ENCODE peak calls at places on chromosomes 3 and 15, in five cellular contexts. B is esophagus muscularis mucosa, O is OCI-LY7, X is breast epithelium, H is HepG2. S is an unnamed sample.
A peak's percentile ranks its signal among the peaks of the same experiment; 100 is the strongest.

GRCh38 chr3:120057626-120058025 is 36.6 kb downstream of the GSK3B start:
- DNase-seq in X (no peak), B (no peak), O (no peak), H (no peak), S (no peak)

GRCh38 chr3:141578197-141578596 is 91.4 kb downstream of the RASA2 start:
- DNase-seq in H (no peak), X (no peak), B (no peak), O (no peak), S (no peak)

GRCh38 chr15:61530769-61531168 is 301.7 kb upstream of the RORA start:
- DNase-seq in H (no peak), O (no peak), B (no peak), X (no peak), S (no peak)

GRCh38 chr3:30604566-30604965 is 1.8 kb upstream of the TGFBR2 start:
- DNase-seq in X (no peak), B (no peak), H (no peak), O (no peak), S (no peak)

GRCh38 chr3:46359748-46360509 is 6.0 kb downstream of the CCR2 start:
- DNase-seq in X (no peak), O (no peak), H (no peak), B (no peak), S (no peak)

GRCh38 chr3:138068579-138069174 is 46.7 kb downstream of the DZIP1L start:
- DNase-seq in B (no peak), O (peak; percentile 73), H (peak; percentile 53), X (peak; percentile 73), S (peak; percentile 81)

GRCh38 chr15:48331796-48332641 is 790 bp downstream of the DUT start:
- DNase-seq in H (peak; percentile 21), X (peak; percentile 68), B (no peak), O (peak; percentile 85), S (peak; percentile 75)

GRCh38 chr3:182843478-182843877 is 50.2 kb downstream of the ATP11B start:
- DNase-seq in H (no peak), X (no peak), B (no peak), O (no peak), S (no peak)

GRCh38 chr3:46710671-46711295 is 6.9 kb downstream of the PRSS50 start:
- DNase-seq in H (no peak), X (peak; percentile 7), B (no peak), O (no peak), S (peak; percentile 17)

GRCh38 chr15:60091150-60091549 is 87.0 kb downstream of the FOXB1 start:
- DNase-seq in X (no peak), H (peak; percentile 51), O (no peak), B (no peak), S (peak; percentile 87)

GRCh38 chr3:183664913-183665381 is 29.5 kb downstream of the KLHL24 start:
- DNase-seq in H (no peak), B (no peak), X (no peak), O (no peak), S (no peak)

GRCh38 chr15:85356276-85356675 is 24.1 kb upstream of the AKAP13 start:
- DNase-seq in X (no peak), H (no peak), B (no peak), O (no peak), S (no peak)

GRCh38 chr3:170499562-170500156 is 81.0 kb downstream of the CLDN11 start:
- DNase-seq in X (no peak), H (peak; percentile 79), B (no peak), O (peak; percentile 25), S (peak; percentile 75)

GRCh38 chr3:106086636-106087035 is 217.8 kb upstream of the CBLB start:
- DNase-seq in O (no peak), X (no peak), B (no peak), H (no peak), S (no peak)

GRCh38 chr15:85398822-85399221 is 18.4 kb downstream of the AKAP13 start:
- DNase-seq in B (no peak), O (no peak), H (no peak), X (no peak), S (no peak)

GRCh38 chr15:48170981-48171380 is 7.1 kb downstream of the MYEF2 start:
- DNase-seq in O (no peak), B (no peak), H (peak; percentile 11), X (no peak), S (no peak)

GRCh38 chr3:181629029-181629428 is 82.7 kb upstream of the SOX2 start:
- DNase-seq in H (no peak), O (no peak), B (no peak), X (no peak), S (no peak)

GRCh38 chr3:53162672-53163458 is 1.9 kb downstream of the PRKCD start:
- DNase-seq in H (no peak), O (peak; percentile 23), X (no peak), B (no peak), S (no peak)

GRCh38 chr3:163878396-163878795 is 1199.9 kb downstream of the SI start:
- DNase-seq in B (no peak), O (peak; percentile 2), X (no peak), H (no peak), S (no peak)

GRCh38 chr15:68368731-68369435 is 63.1 kb downstream of the ITGA11 start:
- DNase-seq in H (no peak), B (no peak), X (no peak), O (no peak), S (no peak)

GRCh38 chr15:83446904-83447708 is at the start of gene SH3GL3:
- DNase-seq in O (no peak), B (peak; percentile 95), X (peak; percentile 74), H (no peak), S (peak; percentile 69)

GRCh38 chr15:23877502-23878412 is 190.7 kb upstream of the NDN start:
- DNase-seq in X (no peak), B (no peak), H (peak; percentile 50), O (no peak), S (peak; percentile 67)

GRCh38 chr3:169244119-169244864 is 419.2 kb downstream of the MECOM start:
- DNase-seq in X (no peak), B (no peak), O (no peak), H (no peak), S (no peak)

GRCh38 chr3:43001094-43001553 is 22.0 kb downstream of the GASK1A start:
- DNase-seq in B (peak; percentile 98), H (peak; percentile 77), X (peak; percentile 77), O (no peak), S (peak; percentile 91)

GRCh38 chr3:58176185-58176530 is 34.6 kb downstream of the DNASE1L3 start:
- DNase-seq in O (no peak), B (no peak), X (no peak), H (no peak), S (no peak)

GRCh38 chr3:194375473-194375872 is 5.9 kb upstream of the LRRC15 start:
- DNase-seq in O (no peak), H (no peak), X (no peak), B (no peak), S (no peak)

GRCh38 chr3:15298504-15298903 is 33.9 kb downstream of the SH3BP5 start:
- DNase-seq in O (no peak), X (no peak), H (no peak), B (no peak), S (no peak)
- H3K4me1 ChIP-seq in O (peaks cover 24% of the 10 kb centered on the region), X (peaks cover 1% of the 10 kb centered on the region), H (no peaks in the 10 kb centered on the region), B (peaks cover 29% of the 10 kb centered on the region), S (no peaks in the 10 kb centered on the region)

GRCh38 chr3:187361835-187362234 is 6.3 kb upstream of the RTP4 start:
- DNase-seq in O (no peak), X (no peak), H (no peak), B (no peak), S (no peak)
- H3K27ac ChIP-seq in O (no peak overlapping the region), X (no peak overlapping the region), H (no peak overlapping the region), B (no peak overlapping the region), S (no peak overlapping the region)

GRCh38 chr15:66735909-66736305 is 33.9 kb downstream of the SMAD6 start:
- DNase-seq in B (no peak), O (no peak), H (no peak), X (no peak), S (peak; percentile 22)
- H3K4me1 ChIP-seq in B (peaks cover 30% of the 10 kb centered on the region), O (no peaks in the 10 kb centered on the region), H (peaks cover 11% of the 10 kb centered on the region), X (no peaks in the 10 kb centered on the region), S (peaks cover 20% of the 10 kb centered on the region)

GRCh38 chr15:74725845-74726773 is 781 bp upstream of the CYP1A1 start:
- DNase-seq in O (no peak), B (no peak), H (peak; percentile 46), X (no peak), S (peak; percentile 74)
- H3K27ac ChIP-seq in O (no peak overlapping the region), B (no peak overlapping the region), H (peak overlapping the region; percentile 94), X (peak overlapping the region; percentile 11), S (peak overlapping the region; percentile 29)

S was measured in right lobe of liver.